ENCODE peak calls at places on chromosomes 16 and 17, in four cellular contexts. X is HCT116, A is HepG2, U is H1. F is an unnamed sample.
A peak's percentile ranks its signal among the peaks of the same experiment; 100 is the strongest.

GRCh38 chr17:31418773-31419350 is 27.4 kb downstream of the RAB11FIP4 start:
- DNase-seq in X (no peak), A (no peak), U (no peak), F (no peak)

GRCh38 chr17:64507418-64507766 is 615 bp downstream of the CEP95 start:
- DNase-seq in X (no peak), A (peak; percentile 76), U (no peak), F (peak; percentile 52)

GRCh38 chr17:9208381-9208780 is 187.1 kb downstream of the NTN1 start:
- DNase-seq in X (no peak), A (no peak), U (no peak), F (no peak)

GRCh38 chr16:8634991-8635736 is 13.7 kb downstream of the METTL22 start:
- DNase-seq in X (no peak), A (peak; percentile 66), U (peak; percentile 43), F (no peak)

GRCh38 chr17:27446569-27447301 is 9.5 kb upstream of the KSR1 start:
- DNase-seq in X (no peak), A (no peak), U (no peak), F (no peak)

GRCh38 chr17:73998246-73999220 is 204.9 kb upstream of the RPL38 start:
- DNase-seq in X (peak; percentile 35), A (peak; percentile 44), U (peak; percentile 39), F (no peak)

GRCh38 chr16:85387171-85387507 is 226.0 kb upstream of the GSE1 start:
- DNase-seq in X (no peak), A (no peak), U (no peak), F (no peak)

GRCh38 chr16:2483160-2483559 is 8.2 kb downstream of the TBC1D24 start:
- DNase-seq in X (no peak), A (no peak), U (no peak), F (no peak)

GRCh38 chr17:77373298-77374169 is 232.8 kb downstream of the SEC14L1 start:
- DNase-seq in X (no peak), A (no peak), U (no peak), F (no peak)

GRCh38 chr17:15348030-15348429 is 6.6 kb upstream of the TEKT3 start:
- DNase-seq in X (no peak), A (no peak), U (no peak), F (no peak)

GRCh38 chr16:6967796-6968195 is 364.8 kb upstream of the RBFOX1 start:
- DNase-seq in X (no peak), A (no peak), U (no peak), F (no peak)

GRCh38 chr17:54754560-54754959 is 146.1 kb upstream of the TOM1L1 start:
- DNase-seq in X (peak; percentile 6), A (peak; percentile 16), U (no peak), F (no peak)

GRCh38 chr16:81185416-81185815 is 53.1 kb upstream of the BCO1 start:
- DNase-seq in X (no peak), A (no peak), U (no peak), F (no peak)

GRCh38 chr16:81179219-81179618 is 59.3 kb upstream of the BCO1 start:
- DNase-seq in X (no peak), A (no peak), U (no peak), F (no peak)

GRCh38 chr16:81175325-81175891 is 63.1 kb upstream of the BCO1 start:
- DNase-seq in X (no peak), A (peak; percentile 85), U (no peak), F (no peak)

GRCh38 chr16:81181013-81181720 is 57.3 kb upstream of the BCO1 start:
- DNase-seq in X (peak; percentile 93), A (peak; percentile 98), U (peak; percentile 81), F (no peak)

DNA sequence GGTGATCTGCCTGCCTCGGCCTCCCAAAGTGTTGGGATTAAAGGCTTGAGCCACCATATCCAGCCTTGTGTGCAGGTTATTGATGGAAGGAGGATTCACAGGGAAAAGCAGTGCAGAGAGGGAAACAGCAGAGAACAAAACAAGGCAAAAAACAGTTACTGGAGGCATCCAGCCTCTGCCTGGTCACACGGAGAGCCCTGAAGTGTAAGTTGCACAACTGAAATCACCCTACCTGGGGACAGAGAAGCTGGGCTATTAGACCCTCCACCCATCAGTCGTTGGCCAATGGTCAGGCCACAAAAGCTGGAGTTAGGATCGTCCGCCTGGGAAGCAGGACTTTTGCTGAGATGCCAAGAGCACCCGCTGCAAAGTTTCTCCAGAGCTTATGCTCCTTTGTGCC is 57.9 kb upstream of the BCO1 start:
- DNase-seq in X (no peak), A (no peak), U (no peak), F (no peak)
- H3K9ac ChIP-seq in X (peak overlapping the region; percentile 63), A (no peak overlapping the region), U (no peak overlapping the region), F (no peak overlapping the region)

GRCh38 chr16:89701425-89702406 is at the start of gene SPATA2L:
- DNase-seq in X (peak; percentile 95), A (peak; percentile 96), U (peak; percentile 86), F (no peak)
- TF ChIP-seq POLR2AphosphoS5 in X (peak; percentile 95), A (peak; percentile 74), U (peak; percentile 43), F (peak; percentile 41)

DNA sequence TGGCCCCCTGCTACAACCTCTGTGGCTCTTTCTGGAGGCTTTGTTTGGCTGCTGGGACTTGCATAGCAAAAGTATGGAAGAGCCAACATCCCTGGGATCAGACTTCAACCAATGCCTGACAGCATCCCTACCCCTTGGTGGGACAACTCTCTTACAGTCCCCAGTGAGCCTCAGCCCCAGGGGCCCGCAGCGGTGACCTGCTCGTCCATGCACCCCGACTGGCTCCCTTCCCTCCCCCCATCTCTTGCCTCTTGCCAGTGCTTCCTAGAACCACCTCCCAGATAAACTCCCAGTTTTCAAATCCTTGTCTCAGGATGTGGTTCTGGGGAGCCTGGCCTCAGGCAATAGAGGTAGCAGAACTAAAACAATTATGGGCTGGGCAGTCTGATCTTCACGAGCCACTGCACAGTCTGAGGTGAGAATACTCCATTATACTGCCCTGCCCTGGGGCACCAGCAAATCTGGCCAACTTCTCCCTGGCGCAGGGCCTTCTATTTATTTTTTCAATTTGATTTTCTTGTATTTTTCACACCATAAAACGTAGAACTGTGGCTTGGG is 86.6 kb upstream of the BRD7 start:
- DNase-seq in X (no peak), A (no peak), U (no peak), F (no peak)
- TF ChIP-seq EZH2 in X (no peak), A (no peak), U (no peak), F (no peak)

DNA sequence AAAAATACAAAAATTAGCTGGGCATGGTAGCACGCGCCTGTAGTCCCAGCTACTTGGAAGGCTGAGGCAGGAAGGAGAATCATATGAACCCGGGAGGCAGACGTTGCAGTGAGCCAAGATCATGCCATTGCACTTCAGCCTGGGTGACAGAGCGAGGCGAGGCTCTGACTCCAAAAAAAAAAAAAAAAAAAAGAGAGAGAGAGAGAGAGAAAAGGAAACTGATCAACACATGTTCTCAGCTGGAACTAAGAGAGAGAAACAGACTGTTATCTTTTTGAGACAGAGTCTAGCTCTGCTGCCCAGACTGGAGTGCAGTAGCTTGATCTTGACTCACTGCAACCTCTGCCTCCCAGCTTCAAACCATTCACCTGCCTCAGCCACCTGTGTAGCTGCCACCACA is 60.4 kb downstream of the STH start:
- DNase-seq in X (no peak), A (no peak), U (no peak), F (no peak)
- H3K9ac ChIP-seq in X (no peak overlapping the region), A (no peak overlapping the region), U (no peak overlapping the region), F (no peak overlapping the region)

GRCh38 chr16:19118938-19119431 is 5.2 kb downstream of the ITPRIPL2 start:
- DNase-seq in X (no peak), A (no peak), U (no peak), F (no peak)
- TF ChIP-seq POLR2AphosphoS5 in X (no peak), A (no peak), U (no peak), F (no peak)

DNA sequence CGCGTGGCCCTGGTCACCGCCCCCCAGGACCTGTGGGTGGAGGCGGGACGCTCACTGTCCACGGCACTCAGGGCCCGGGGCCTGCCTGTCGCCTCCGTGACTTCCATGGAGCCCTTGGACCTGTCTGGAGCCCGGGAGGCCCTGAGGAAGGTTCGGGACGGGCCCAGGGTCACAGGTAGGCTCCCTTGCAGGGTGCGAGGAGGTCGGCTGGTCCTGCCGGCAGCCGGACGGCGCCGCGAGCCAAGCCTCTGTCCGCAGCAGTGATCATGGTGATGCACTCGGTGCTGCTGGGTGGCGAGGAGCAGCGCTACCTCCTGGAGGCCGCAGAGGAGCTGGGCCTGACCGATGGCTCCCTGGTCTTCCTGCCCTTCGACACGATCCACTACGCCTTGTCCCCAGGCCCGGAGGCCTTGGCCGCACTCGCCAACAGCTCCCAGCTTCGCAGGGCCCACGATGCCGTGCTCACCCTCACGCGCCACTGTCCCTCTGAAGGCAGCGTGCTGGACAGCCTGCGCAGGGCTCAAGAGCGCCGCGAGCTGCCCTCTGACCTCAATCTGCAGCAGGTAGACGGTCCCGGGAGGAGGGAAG is 1.3 kb downstream of the GUCY2D start:
- DNase-seq in X (no peak), A (no peak), U (no peak), F (no peak)
- TF ChIP-seq EZH2 in X (no peak), A (no peak), U (peak; percentile 75), F (no peak)

DNA sequence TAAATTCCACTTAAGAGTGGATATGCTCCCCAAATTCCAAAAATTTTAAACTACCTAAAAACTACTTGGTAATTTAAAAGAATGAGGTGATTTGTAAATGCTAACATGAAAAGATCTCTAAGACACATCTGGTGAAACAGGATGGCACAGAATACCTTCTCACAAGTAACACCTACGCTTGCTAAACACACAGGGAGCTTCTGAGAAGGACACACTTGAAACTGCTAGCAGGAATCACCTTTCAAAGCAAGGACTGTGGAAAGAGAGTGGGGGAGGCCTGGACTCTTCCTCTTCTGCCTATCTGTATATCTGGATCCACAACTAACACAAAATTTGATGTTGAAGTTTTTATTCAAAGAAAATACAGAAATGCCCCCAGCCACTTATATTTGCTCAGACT is 52.4 kb downstream of the CYTH1 start:
- DNase-seq in X (no peak), A (no peak), U (no peak), F (no peak)
- H3K9ac ChIP-seq in X (no peak overlapping the region), A (no peak overlapping the region), U (no peak overlapping the region), F (no peak overlapping the region)

F was measured in SK-N-MC.